ENCODE peak calls at places on chromosome 5, in seven cellular contexts. One of them, this sample, is unnamed.
A peak's percentile ranks its signal among the peaks of the same experiment; 100 is the strongest.

GRCh38 chr5:126104951-126105350 is 318.3 kb upstream of the GRAMD2B start:
- DNase-seq in H54: no peak
- DNase-seq in uterus: no peak
- DNase-seq in breast epithelium: no peak
- DNase-seq in A549: no peak
- DNase-seq in ovary: no peak
- DNase-seq in lower leg skin: no peak
- DNase-seq in this sample: no peak

GRCh38 chr5:132812123-132812948 is 766 bp upstream of the SOWAHA start:
- DNase-seq in uterus: no peak
- DNase-seq in ovary: no peak
- DNase-seq in A549: no peak
- DNase-seq in H54: no peak
- DNase-seq in lower leg skin: no peak
- DNase-seq in breast epithelium: no peak
- DNase-seq in this sample: no peak

GRCh38 chr5:11377896-11378295 is 526.4 kb downstream of the CTNND2 start:
- DNase-seq in lower leg skin: no peak
- DNase-seq in breast epithelium: no peak
- DNase-seq in uterus: no peak
- DNase-seq in A549: no peak
- DNase-seq in ovary: no peak
- DNase-seq in H54: no peak
- DNase-seq in this sample: no peak

GRCh38 chr5:147413266-147413665 is 96.6 kb downstream of the DPYSL3 start:
- DNase-seq in ovary: no peak
- DNase-seq in lower leg skin: no peak
- DNase-seq in A549: no peak
- DNase-seq in uterus: no peak
- DNase-seq in H54: no peak
- DNase-seq in breast epithelium: no peak
- DNase-seq in this sample: no peak

GRCh38 chr5:73027816-73028215 is 72.0 kb downstream of the FCHO2 start:
- DNase-seq in uterus: no peak
- DNase-seq in breast epithelium: no peak
- DNase-seq in ovary: no peak
- DNase-seq in lower leg skin: no peak
- DNase-seq in A549: no peak
- DNase-seq in H54: no peak
- DNase-seq in this sample: no peak

GRCh38 chr5:83471405-83472212 is at the start of gene VCAN:
- DNase-seq in uterus: peak; percentile 53
- DNase-seq in A549: peak; percentile 47
- DNase-seq in H54: no peak
- DNase-seq in ovary: no peak
- DNase-seq in lower leg skin: peak; percentile 67
- DNase-seq in breast epithelium: peak; percentile 24
- DNase-seq in this sample: peak; percentile 49

GRCh38 chr5:74648835-74649286 is 8.3 kb upstream of the ENC1 start:
- DNase-seq in breast epithelium: no peak
- DNase-seq in lower leg skin: no peak
- DNase-seq in ovary: no peak
- DNase-seq in uterus: no peak
- DNase-seq in H54: peak; percentile 52
- DNase-seq in A549: peak; percentile 65
- DNase-seq in this sample: no peak

GRCh38 chr5:109939109-109939682 is 249.5 kb downstream of the MAN2A1 start:
- DNase-seq in ovary: no peak
- DNase-seq in uterus: no peak
- DNase-seq in H54: no peak
- DNase-seq in lower leg skin: no peak
- DNase-seq in A549: no peak
- DNase-seq in breast epithelium: no peak
- DNase-seq in this sample: no peak

GRCh38 chr5:127229185-127229889 is 61.3 kb upstream of the MEGF10 start:
- DNase-seq in breast epithelium: peak; percentile 40
- DNase-seq in uterus: peak; percentile 36
- DNase-seq in A549: peak; percentile 23
- DNase-seq in ovary: peak; percentile 25
- DNase-seq in lower leg skin: peak; percentile 46
- DNase-seq in H54: no peak
- DNase-seq in this sample: peak; percentile 13

GRCh38 chr5:124895236-124895635 is 148.8 kb upstream of the ZNF608 start:
- DNase-seq in ovary: no peak
- DNase-seq in breast epithelium: no peak
- DNase-seq in H54: no peak
- DNase-seq in lower leg skin: no peak
- DNase-seq in A549: no peak
- DNase-seq in uterus: no peak
- DNase-seq in this sample: no peak

GRCh38 chr5:69300537-69301203 is 31.9 kb downstream of the CCDC125 start:
- DNase-seq in uterus: no peak
- DNase-seq in lower leg skin: no peak
- DNase-seq in H54: no peak
- DNase-seq in breast epithelium: no peak
- DNase-seq in ovary: no peak
- DNase-seq in A549: no peak
- DNase-seq in this sample: no peak

GRCh38 chr5:124630767-124631704 is 115.4 kb downstream of the ZNF608 start:
- DNase-seq in lower leg skin: no peak
- DNase-seq in breast epithelium: no peak
- DNase-seq in A549: no peak
- DNase-seq in H54: no peak
- DNase-seq in ovary: no peak
- DNase-seq in uterus: no peak
- DNase-seq in this sample: no peak

GRCh38 chr5:108079754-108080153 is 302.1 kb downstream of the FBXL17 start:
- DNase-seq in uterus: no peak
- DNase-seq in A549: no peak
- DNase-seq in breast epithelium: no peak
- DNase-seq in H54: no peak
- DNase-seq in ovary: no peak
- DNase-seq in lower leg skin: no peak
- DNase-seq in this sample: no peak

GRCh38 chr5:140555747-140556312 is 1.4 kb downstream of the SRA1 start:
- DNase-seq in lower leg skin: no peak
- DNase-seq in A549: no peak
- DNase-seq in H54: no peak
- DNase-seq in uterus: no peak
- DNase-seq in ovary: no peak
- DNase-seq in breast epithelium: no peak
- DNase-seq in this sample: no peak

GRCh38 chr5:85590764-85591163 is 1027.0 kb upstream of the COX7C start:
- DNase-seq in H54: no peak
- DNase-seq in ovary: no peak
- DNase-seq in lower leg skin: no peak
- DNase-seq in breast epithelium: no peak
- DNase-seq in uterus: no peak
- DNase-seq in A549: no peak
- DNase-seq in this sample: no peak

GRCh38 chr5:56206126-56206525 is 27.0 kb downstream of the ANKRD55 start:
- DNase-seq in ovary: no peak
- DNase-seq in H54: no peak
- DNase-seq in A549: no peak
- DNase-seq in breast epithelium: no peak
- DNase-seq in lower leg skin: no peak
- DNase-seq in uterus: no peak
- DNase-seq in this sample: no peak

GRCh38 chr5:149133795-149134777 is 7.2 kb upstream of the ABLIM3 start:
- DNase-seq in ovary: no peak
- DNase-seq in lower leg skin: no peak
- DNase-seq in breast epithelium: peak; percentile 60
- DNase-seq in A549: peak; percentile 62
- DNase-seq in uterus: peak; percentile 23
- DNase-seq in H54: peak; percentile 61
- DNase-seq in this sample: peak; percentile 17

GRCh38 chr5:151234476-151235238 is 10.8 kb upstream of the CCDC69 start:
- DNase-seq in ovary: peak; percentile 87
- DNase-seq in H54: no peak
- DNase-seq in lower leg skin: no peak
- DNase-seq in A549: peak; percentile 51
- DNase-seq in uterus: peak; percentile 82
- DNase-seq in breast epithelium: peak; percentile 50
- DNase-seq in this sample: peak; percentile 72

GRCh38 chr5:34684281-34684979 is 28.3 kb downstream of the RAI14 start:
- DNase-seq in lower leg skin: no peak
- DNase-seq in uterus: no peak
- DNase-seq in H54: no peak
- DNase-seq in ovary: no peak
- DNase-seq in breast epithelium: no peak
- DNase-seq in A549: peak; percentile 80
- DNase-seq in this sample: no peak

GRCh38 chr5:135400866-135401265 is 1.8 kb upstream of the MACROH2A1 start:
- DNase-seq in A549: no peak
- DNase-seq in uterus: no peak
- DNase-seq in ovary: no peak
- DNase-seq in H54: no peak
- DNase-seq in lower leg skin: no peak
- DNase-seq in breast epithelium: no peak
- DNase-seq in this sample: no peak

GRCh38 chr5:135396459-135397055 is 2.5 kb downstream of the MACROH2A1 start:
- DNase-seq in ovary: no peak
- DNase-seq in uterus: no peak
- DNase-seq in H54: no peak
- DNase-seq in lower leg skin: no peak
- DNase-seq in A549: no peak
- DNase-seq in breast epithelium: no peak
- DNase-seq in this sample: no peak

GRCh38 chr5:135398160-135398854 is 724 bp downstream of the MACROH2A1 start:
- DNase-seq in H54: peak; percentile 24
- DNase-seq in ovary: peak; percentile 27
- DNase-seq in breast epithelium: no peak
- DNase-seq in lower leg skin: no peak
- DNase-seq in uterus: peak; percentile 35
- DNase-seq in A549: peak; percentile 16
- DNase-seq in this sample: no peak

GRCh38 chr5:135399838-135400542 is 959 bp upstream of the MACROH2A1 start:
- DNase-seq in breast epithelium: no peak
- DNase-seq in ovary: no peak
- DNase-seq in A549: no peak
- DNase-seq in H54: no peak
- DNase-seq in lower leg skin: no peak
- DNase-seq in uterus: no peak
- DNase-seq in this sample: no peak

DNA sequence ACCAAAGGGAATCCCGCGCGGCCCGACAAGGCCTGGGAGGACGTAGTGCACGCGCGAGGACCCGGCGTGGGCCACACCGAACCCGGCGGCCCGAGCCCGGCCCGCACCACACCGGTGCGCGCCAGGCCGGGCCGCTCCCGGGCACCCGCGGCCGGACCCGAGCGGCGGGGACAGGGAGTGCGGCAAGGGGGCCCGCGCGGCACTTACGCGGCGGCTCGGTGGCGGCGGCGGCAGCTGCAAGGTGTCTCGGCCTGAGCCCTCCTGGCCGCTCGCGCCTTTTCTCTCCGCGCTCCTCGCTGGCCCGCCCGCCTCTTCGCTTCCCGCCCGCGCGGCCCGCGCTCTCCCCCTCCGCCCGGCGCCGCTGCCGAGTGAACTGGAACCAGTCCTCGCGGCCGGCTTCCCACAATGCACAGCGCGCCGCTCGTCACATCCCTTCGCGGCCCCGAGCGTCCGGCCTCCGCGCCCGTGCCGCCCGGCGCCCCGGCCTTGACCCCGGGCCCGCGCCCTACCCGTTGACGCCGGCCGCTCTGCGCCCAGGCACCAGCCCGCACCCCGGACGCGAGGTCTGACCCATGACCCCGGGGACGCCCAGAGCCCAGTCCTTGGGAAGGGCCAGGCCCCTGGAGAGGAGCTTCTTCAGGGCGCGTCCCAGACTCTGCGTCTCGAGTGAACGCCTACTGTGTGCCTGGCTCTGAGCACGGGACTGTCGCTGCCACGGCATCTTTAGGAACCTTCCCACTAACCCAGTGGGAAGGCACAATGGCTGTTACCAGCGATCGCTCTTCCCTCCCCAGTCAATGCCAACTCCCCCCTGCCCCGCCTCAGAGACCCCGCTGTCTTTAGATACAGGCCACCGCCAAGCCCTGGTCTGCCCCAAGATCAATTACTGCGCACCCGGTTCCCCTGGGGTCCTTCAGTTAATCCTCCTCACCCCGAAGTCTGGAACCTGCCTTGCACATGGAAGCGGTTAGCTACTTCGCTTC is at the start of gene MACROH2A1:
- DNase-seq in H54: peak; percentile 81
- DNase-seq in breast epithelium: peak; percentile 83
- DNase-seq in lower leg skin: peak; percentile 78
- DNase-seq in uterus: peak; percentile 87
- DNase-seq in ovary: peak; percentile 81
- DNase-seq in A549: peak; percentile 86
- DNase-seq in this sample: peak; percentile 86
- TF ChIP-seq POLR2A in H54: peak; percentile 96
- TF ChIP-seq POLR2A in breast epithelium: no peak
- TF ChIP-seq POLR2A in lower leg skin: no peak
- TF ChIP-seq POLR2A in uterus: peak; percentile 59
- TF ChIP-seq POLR2A in ovary: peak; percentile 62
- TF ChIP-seq POLR2A in A549: peak; percentile 91
- TF ChIP-seq POLR2A in this sample: peak; percentile 77

GRCh38 chr5:161481922-161482321 is 64.6 kb downstream of the GABRB2 start:
- DNase-seq in uterus: no peak
- DNase-seq in A549: no peak
- DNase-seq in lower leg skin: no peak
- DNase-seq in ovary: no peak
- DNase-seq in H54: no peak
- DNase-seq in breast epithelium: no peak
- DNase-seq in this sample: no peak

DNA sequence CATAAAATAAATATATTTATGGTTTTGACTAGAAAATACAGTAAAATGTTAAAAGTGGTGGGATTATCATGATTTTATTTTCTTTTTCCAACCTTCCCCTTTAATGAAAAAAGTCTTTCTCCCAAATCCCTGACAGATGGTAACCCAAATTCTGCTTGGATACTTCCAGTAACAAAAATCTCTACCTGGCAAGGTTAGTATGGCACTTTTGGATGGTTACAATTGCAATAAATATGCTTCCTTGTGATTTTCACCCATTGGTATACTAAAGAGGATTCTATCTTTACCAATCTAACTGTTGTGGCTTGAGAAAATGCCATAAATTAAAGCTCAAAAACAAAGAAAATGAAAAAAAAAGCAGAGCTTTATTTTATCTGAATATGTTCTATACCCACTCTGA is 62.8 kb downstream of the GABRB2 start:
- DNase-seq in breast epithelium: no peak
- DNase-seq in lower leg skin: no peak
- DNase-seq in H54: no peak
- DNase-seq in uterus: no peak
- DNase-seq in ovary: no peak
- DNase-seq in A549: no peak
- DNase-seq in this sample: no peak
- TF ChIP-seq POLR2A in breast epithelium: no peak
- TF ChIP-seq POLR2A in lower leg skin: no peak
- TF ChIP-seq POLR2A in H54: no peak
- TF ChIP-seq POLR2A in uterus: no peak
- TF ChIP-seq POLR2A in ovary: no peak
- TF ChIP-seq POLR2A in A549: no peak
- TF ChIP-seq POLR2A in this sample: no peak

GRCh38 chr5:79514391-79515105 is 614 bp upstream of the HOMER1 start:
- DNase-seq in breast epithelium: peak; percentile 95
- DNase-seq in H54: peak; percentile 85
- DNase-seq in A549: peak; percentile 96
- DNase-seq in lower leg skin: peak; percentile 87
- DNase-seq in ovary: peak; percentile 94
- DNase-seq in uterus: peak; percentile 92
- DNase-seq in this sample: peak; percentile 78
- TF ChIP-seq POLR2A in breast epithelium: peak; percentile 62
- TF ChIP-seq POLR2A in H54: peak; percentile 60
- TF ChIP-seq POLR2A in A549: peak; percentile 77
- TF ChIP-seq POLR2A in lower leg skin: no peak
- TF ChIP-seq POLR2A in ovary: peak; percentile 88
- TF ChIP-seq POLR2A in uterus: peak; percentile 87
- TF ChIP-seq POLR2A in this sample: peak; percentile 90

GRCh38 chr5:1199649-1200494 is 1.5 kb upstream of the SLC6A19 start:
- DNase-seq in ovary: no peak
- DNase-seq in H54: no peak
- DNase-seq in breast epithelium: no peak
- DNase-seq in uterus: no peak
- DNase-seq in A549: no peak
- DNase-seq in lower leg skin: no peak
- DNase-seq in this sample: no peak
- TF ChIP-seq POLR2A in ovary: no peak
- TF ChIP-seq POLR2A in H54: no peak
- TF ChIP-seq POLR2A in breast epithelium: no peak
- TF ChIP-seq POLR2A in uterus: no peak
- TF ChIP-seq POLR2A in A549: no peak
- TF ChIP-seq POLR2A in lower leg skin: no peak
- TF ChIP-seq POLR2A in this sample: no peak